ENCODE peak calls at places on chromosomes 16 and 17, in nine cellular contexts. G is NCI-H1694 treated with DMSO at 0.1 percent for 48 hours; B is effector CD8-positive, alpha-beta T cell; I is T-helper 2 cell; R is right atrium auricular region; Q is fibroblast of villous mesenchyme; P is iris pigment epithelial cell; T is iPS-NIHi11; X is activated gamma-delta T cell treated with anti-CD3 and anti-CD28 coated beads, Interleukin-2, amount 50 U/mL, for 16 hours. M is an unnamed sample.

GRCh38 chr16:23863511-23864422 is 28.0 kb downstream of the PRKCB start:
- DNase-seq in G (no peak), B (no peak), I (peak), R (no peak), Q (no peak), P (no peak), T (no peak), X (no peak), M (no peak)

GRCh38 chr17:78267257-78268073 is 36.0 kb downstream of the TMEM235 start:
- DNase-seq in G (no peak), B (no peak), I (no peak), R (no peak), Q (no peak), P (no peak), T (no peak), X (no peak), M (no peak)

GRCh38 chr17:65485388-65486299 is 75.8 kb downstream of the AXIN2 start:
- DNase-seq in G (no peak), B (no peak), I (no peak), R (peak), Q (no peak), P (no peak), T (no peak), X (no peak), M (no peak)

GRCh38 chr17:48144976-48145798 is 37.6 kb downstream of the SNX11 start:
- DNase-seq in G (no peak), B (no peak), I (no peak), R (no peak), Q (no peak), P (no peak), T (no peak), X (no peak), M (no peak)

GRCh38 chr16:25063865-25064264 is 47.7 kb upstream of the LCMT1 start:
- DNase-seq in G (no peak), B (no peak), I (no peak), R (peak), Q (no peak), P (peak), T (no peak), X (no peak), M (no peak)

GRCh38 chr17:46144246-46144645 is 49.0 kb downstream of the KANSL1 start:
- DNase-seq in G (no peak), B (no peak), I (no peak), R (no peak), Q (no peak), P (no peak), T (no peak), X (no peak), M (no peak)

GRCh38 chr17:1203111-1203966 is 23.6 kb upstream of the ABR start:
- DNase-seq in G (no peak), B (peak), I (peak), R (no peak), Q (peak), P (peak), T (peak), X (no peak), M (peak)

GRCh38 chr16:12271006-12271405 is 294.5 kb downstream of the SNX29 start:
- DNase-seq in G (no peak), B (no peak), I (no peak), R (no peak), Q (peak), P (peak), T (peak), X (no peak), M (peak)

GRCh38 chr17:66625321-66625767 is 209.6 kb upstream of the CACNG5 start:
- DNase-seq in G (no peak), B (no peak), I (no peak), R (no peak), Q (peak), P (peak), T (peak), X (no peak), M (no peak)

GRCh38 chr16:50266337-50267091 is at the start of gene ADCY7:
- DNase-seq in G (peak), B (peak), I (peak), R (peak), Q (peak), P (peak), T (peak), X (peak), M (peak)

GRCh38 chr17:20242271-20242670 is 225.1 kb downstream of the LGALS9B start:
- DNase-seq in G (no peak), B (no peak), I (no peak), R (no peak), Q (no peak), P (no peak), T (no peak), X (no peak), M (no peak)

GRCh38 chr17:1909985-1910384 is 80.2 kb downstream of the RPA1 start:
- DNase-seq in G (no peak), B (no peak), I (no peak), R (no peak), Q (no peak), P (no peak), T (no peak), X (no peak), M (no peak)

GRCh38 chr16:22634913-22635312 is 124.2 kb downstream of the NPIPB5 start:
- DNase-seq in G (no peak), B (no peak), I (no peak), R (no peak), Q (no peak), P (no peak), T (peak), X (no peak), M (no peak)

M was measured in nephron progenitor cell.